ENCODE peak calls at places on chromosomes 7 and 10, in six cellular contexts. J, B, D, F, L and X are unnamed samples.

GRCh38 chr10:22346087-22346661 is 878 bp downstream of the SPAG6 start:
- DNase-seq in J (no peak), B (no peak), D (no peak), F (no peak), L (no peak), X (no peak)

GRCh38 chr10:68559872-68560200 is 301 bp upstream of the TET1 start:
- DNase-seq in J (no peak), B (peak), D (no peak), F (no peak), L (no peak), X (no peak)

GRCh38 chr7:116354171-116354545 is 143.8 kb downstream of the TES start:
- DNase-seq in J (no peak), B (peak), D (no peak), F (no peak), L (peak), X (no peak)

GRCh38 chr7:37833107-37833817 is 15.1 kb upstream of the NME8 start:
- DNase-seq in J (no peak), B (peak), D (peak), F (peak), L (peak), X (peak)

GRCh38 chr10:125812128-125812527 is 10.9 kb downstream of the UROS start:
- DNase-seq in J (no peak), B (peak), D (no peak), F (no peak), L (no peak), X (no peak)

GRCh38 chr10:123451607-123452245 is 214.4 kb upstream of the GPR26 start:
- DNase-seq in J (no peak), B (no peak), D (no peak), F (no peak), L (no peak), X (no peak)

GRCh38 chr10:99435986-99436633 is 5.7 kb upstream of the GOT1 start:
- DNase-seq in J (no peak), B (peak), D (no peak), F (peak), L (peak), X (peak)

GRCh38 chr7:117871401-117871777 is 1.9 kb downstream of the CTTNBP2 start:
- DNase-seq in J (no peak), B (no peak), D (no peak), F (no peak), L (no peak), X (no peak)

GRCh38 chr10:125350519-125350918 is 190.2 kb upstream of the CTBP2 start:
- DNase-seq in J (no peak), B (no peak), D (no peak), F (no peak), L (no peak), X (no peak)

GRCh38 chr10:35685402-35685801 is 43.3 kb upstream of the FZD8 start:
- DNase-seq in J (no peak), B (no peak), D (no peak), F (no peak), L (no peak), X (no peak)

GRCh38 chr7:142450206-142450605 is 192.3 kb upstream of the PRSS58 start:
- DNase-seq in J (no peak), B (no peak), D (no peak), F (no peak), L (no peak), X (no peak)

GRCh38 chr10:121709674-121710073 is 111.4 kb upstream of the FGFR2 start:
- DNase-seq in J (no peak), B (peak), D (no peak), F (no peak), L (no peak), X (no peak)

GRCh38 chr7:24786941-24787340 is 29.7 kb upstream of the GSDME start:
- DNase-seq in J (no peak), B (peak), D (no peak), F (no peak), L (peak), X (peak)

GRCh38 chr10:111085690-111086353 is 9.0 kb downstream of the ADRA2A start:
- DNase-seq in J (no peak), B (no peak), D (no peak), F (no peak), L (no peak), X (no peak)

GRCh38 chr10:70480254-70480861 is 1.8 kb downstream of the PALD1 start:
- DNase-seq in J (no peak), B (no peak), D (peak), F (peak), L (no peak), X (no peak)

GRCh38 chr7:99541212-99541611 is 10.7 kb downstream of the FAM200A start:
- DNase-seq in J (no peak), B (no peak), D (no peak), F (no peak), L (no peak), X (no peak)

GRCh38 chr10:4353059-4353655 is 472.9 kb upstream of the AKR1E2 start:
- DNase-seq in J (no peak), B (no peak), D (no peak), F (no peak), L (no peak), X (peak)

GRCh38 chr7:5694221-5694754 is 87.2 kb downstream of the RNF216 start:
- DNase-seq in J (no peak), B (peak), D (no peak), F (no peak), L (peak), X (peak)

GRCh38 chr10:24349379-24350110 is 140.6 kb downstream of the KIAA1217 start:
- DNase-seq in J (no peak), B (peak), D (no peak), F (no peak), L (peak), X (no peak)

GRCh38 chr10:77131214-77131613 is 506.4 kb downstream of the KCNMA1 start:
- DNase-seq in J (no peak), B (no peak), D (no peak), F (no peak), L (no peak), X (no peak)

GRCh38 chr7:132419538-132419937 is 156.7 kb downstream of the PLXNA4 start:
- DNase-seq in J (no peak), B (no peak), D (no peak), F (no peak), L (peak), X (peak)

GRCh38 chr10:114022292-114022691 is 21.4 kb upstream of the ADRB1 start:
- DNase-seq in J (no peak), B (no peak), D (no peak), F (no peak), L (no peak), X (no peak)

GRCh38 chr10:50388181-50388580 is 136.9 kb upstream of the ASAH2 start:
- DNase-seq in J (no peak), B (no peak), D (no peak), F (no peak), L (no peak), X (no peak)

GRCh38 chr7:8365499-8366110 is 67.8 kb upstream of the NXPH1 start:
- DNase-seq in J (no peak), B (no peak), D (peak), F (peak), L (no peak), X (no peak)

GRCh38 chr7:21261627-21262564 is 166.0 kb upstream of the SP4 start:
- DNase-seq in J (peak), B (no peak), D (peak), F (peak), L (peak), X (peak)